ENCODE peak calls at places on chromosomes 6 and 20, in nine cellular contexts. H is iPS DF 6.9, T is caudate nucleus, F is SJSA1, C is neural progenitor cell, J is PC-3, W is left lung, K is GM23338, R is stomach. I is an unnamed sample.

GRCh38 chr6:37122861-37123260 is 47.1 kb upstream of the PIM1 start:
- DNase-seq in H (no peak), T (no peak), F (no peak), C (no peak), J (no peak), W (no peak), K (no peak), R (no peak), I (no peak)

GRCh38 chr20:60037120-60037499 is 78.9 kb downstream of the CDH26 start:
- DNase-seq in H (no peak), T (no peak), F (peak), C (no peak), J (peak), W (no peak), K (peak), R (no peak), I (no peak)

GRCh38 chr20:63054695-63055240 is 48.0 kb upstream of the BHLHE23 start:
- DNase-seq in H (no peak), T (no peak), F (peak), C (no peak), J (no peak), W (peak), K (no peak), R (no peak), I (no peak)

GRCh38 chr6:2900221-2900807 is 2.8 kb downstream of the SERPINB9 start:
- DNase-seq in H (no peak), T (no peak), F (no peak), C (no peak), J (no peak), W (no peak), K (no peak), R (no peak), I (no peak)

GRCh38 chr6:136582702-136583471 is 32.7 kb upstream of the MAP7 start:
- DNase-seq in H (no peak), T (no peak), F (no peak), C (no peak), J (peak), W (no peak), K (peak), R (no peak), I (no peak)

GRCh38 chr6:133553652-133554051 is 312.5 kb downstream of the EYA4 start:
- DNase-seq in H (no peak), T (no peak), F (no peak), C (peak), J (peak), W (no peak), K (peak), R (peak), I (no peak)

GRCh38 chr6:106858653-106859092 is 115.9 kb downstream of the CD24 start:
- DNase-seq in H (no peak), T (no peak), F (peak), C (no peak), J (peak), W (no peak), K (no peak), R (no peak), I (peak)

GRCh38 chr6:33018904-33019303 is 9.5 kb upstream of the HLA-DOA start:
- DNase-seq in H (no peak), T (no peak), F (no peak), C (no peak), J (no peak), W (no peak), K (peak), R (peak), I (no peak)

GRCh38 chr6:33682341-33682740 is 29.2 kb downstream of the UQCC2 start:
- DNase-seq in H (no peak), T (no peak), F (no peak), C (no peak), J (no peak), W (peak), K (no peak), R (no peak), I (no peak)

GRCh38 chr6:154572592-154572991 is 62.1 kb upstream of the CNKSR3 start:
- DNase-seq in H (no peak), T (no peak), F (no peak), C (no peak), J (no peak), W (no peak), K (no peak), R (no peak), I (no peak)

GRCh38 chr6:117143647-117144046 is 121.7 kb upstream of the VGLL2 start:
- DNase-seq in H (no peak), T (no peak), F (no peak), C (no peak), J (no peak), W (no peak), K (no peak), R (no peak), I (no peak)

GRCh38 chr6:53544050-53544499 is 826 bp downstream of the GCLC start:
- DNase-seq in H (no peak), T (no peak), F (no peak), C (no peak), J (peak), W (no peak), K (peak), R (no peak), I (no peak)

GRCh38 chr6:27279513-27280063 is 32.1 kb downstream of the PRSS16 start:
- DNase-seq in H (no peak), T (no peak), F (no peak), C (peak), J (no peak), W (no peak), K (peak), R (no peak), I (no peak)

GRCh38 chr6:36441307-36441894 is 1.3 kb downstream of the PXT1 start:
- DNase-seq in H (peak), T (peak), F (peak), C (peak), J (peak), W (peak), K (peak), R (peak), I (peak)

GRCh38 chr6:17473554-17473953 is 80.2 kb downstream of the CAP2 start:
- DNase-seq in H (no peak), T (no peak), F (no peak), C (no peak), J (no peak), W (no peak), K (no peak), R (no peak), I (no peak)

GRCh38 chr6:38209291-38209865 is 389.9 kb downstream of the ZFAND3 start:
- DNase-seq in H (no peak), T (no peak), F (no peak), C (no peak), J (no peak), W (no peak), K (no peak), R (no peak), I (no peak)

GRCh38 chr6:139230421-139230840 is 61.4 kb downstream of the TXLNB start:
- DNase-seq in H (no peak), T (no peak), F (no peak), C (peak), J (peak), W (no peak), K (peak), R (no peak), I (peak)

GRCh38 chr6:70547313-70547712 is 19.4 kb upstream of the SDHAF4 start:
- DNase-seq in H (no peak), T (no peak), F (no peak), C (peak), J (peak), W (no peak), K (peak), R (no peak), I (no peak)

DNA sequence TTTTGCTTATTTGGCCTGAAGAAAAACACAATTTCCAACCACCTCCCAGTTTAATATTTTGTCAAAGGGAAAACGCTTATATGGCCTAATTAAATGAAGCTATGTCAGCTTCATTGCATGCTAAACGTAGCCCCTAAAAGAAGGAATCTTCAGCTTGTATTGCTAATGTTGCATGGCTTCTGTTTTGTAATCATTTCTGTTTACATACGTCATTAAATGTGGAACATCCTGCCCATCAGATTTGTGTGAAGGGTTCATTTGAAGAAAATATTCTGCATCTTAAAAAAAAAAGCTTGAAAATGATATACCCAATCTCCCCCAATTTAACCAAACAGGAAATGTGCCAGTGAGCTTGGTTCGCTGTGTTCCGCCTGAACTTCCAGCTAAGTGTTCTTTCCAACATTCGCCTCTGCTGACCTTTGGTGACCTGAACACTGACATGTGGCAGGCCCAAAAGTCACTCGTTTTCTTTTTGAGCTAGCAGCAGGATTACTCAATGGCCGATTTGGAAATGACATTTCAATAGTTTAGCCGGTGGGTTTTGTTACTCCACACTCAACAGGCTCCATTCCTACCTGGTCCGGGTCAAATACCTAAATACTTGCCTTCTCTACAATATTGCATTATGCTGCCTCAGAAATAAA is 12.7 kb upstream of the SIRT5 start:
- DNase-seq in H (no peak), T (no peak), F (no peak), C (no peak), J (no peak), W (no peak), K (no peak), R (no peak), I (no peak)
- H3K27ac ChIP-seq in H (no peak), T (no peak), F (no peak), C (no peak), J (no peak), W (peak), K (no peak), R (no peak), I (no peak)

GRCh38 chr6:26233608-26234420 is 131.2 kb upstream of the BTN3A2 start:
- DNase-seq in H (no peak), T (no peak), F (peak), C (peak), J (peak), W (peak), K (peak), R (peak), I (no peak)
- H3K27ac ChIP-seq in H (peak), T (no peak), F (peak), C (peak), J (peak), W (peak), K (peak), R (peak), I (peak)

DNA sequence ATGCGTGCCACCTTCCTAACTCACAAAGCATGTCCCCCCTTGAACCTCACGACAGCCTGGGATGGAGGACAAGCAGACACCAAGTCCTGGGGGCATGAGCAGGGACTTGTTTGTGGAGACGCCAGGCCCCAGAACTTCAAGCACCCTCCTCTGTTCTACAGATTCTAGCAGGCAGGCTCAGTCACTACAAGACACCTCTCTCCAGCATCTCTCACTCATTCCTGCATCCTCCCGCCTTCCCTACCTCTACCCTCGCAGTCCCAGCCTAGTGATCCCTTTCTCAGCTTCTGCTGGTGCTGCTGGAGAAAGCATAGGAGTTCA is 3.7 kb downstream of the LRP11 start:
- DNase-seq in H (no peak), T (no peak), F (no peak), C (no peak), J (no peak), W (no peak), K (no peak), R (no peak), I (no peak)
- H3K27ac ChIP-seq in H (no peak), T (no peak), F (peak), C (no peak), J (no peak), W (no peak), K (no peak), R (no peak), I (no peak)

DNA sequence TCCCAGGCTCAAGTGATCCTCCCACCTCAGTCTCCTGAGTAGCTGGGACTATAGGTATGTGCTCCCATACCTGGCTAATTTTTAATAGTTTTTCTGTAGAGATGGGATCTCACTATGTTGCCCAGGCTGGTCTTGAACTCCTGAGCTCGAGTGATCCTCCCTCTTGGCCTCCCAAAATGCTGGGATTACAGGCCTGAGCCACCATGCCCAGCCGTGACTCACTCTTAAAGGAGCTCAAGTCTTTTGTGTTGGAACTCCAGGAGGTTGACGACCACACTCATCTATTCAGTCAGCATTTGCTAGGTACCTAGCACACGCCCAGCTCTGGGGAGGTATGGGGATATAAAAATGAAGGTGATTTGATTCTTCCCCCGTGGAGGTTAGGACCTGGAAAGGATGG is 62.8 kb downstream of the UTRN start:
- DNase-seq in H (no peak), T (no peak), F (no peak), C (no peak), J (no peak), W (no peak), K (peak), R (no peak), I (no peak)
- H3K27ac ChIP-seq in H (no peak), T (no peak), F (no peak), C (no peak), J (no peak), W (peak), K (no peak), R (no peak), I (peak)

GRCh38 chr6:167760979-167761793 is 65.5 kb upstream of the AFDN start:
- DNase-seq in H (no peak), T (no peak), F (no peak), C (no peak), J (no peak), W (no peak), K (no peak), R (peak), I (no peak)

GRCh38 chr6:167764215-167764614 is 62.5 kb upstream of the AFDN start:
- DNase-seq in H (no peak), T (no peak), F (peak), C (no peak), J (no peak), W (no peak), K (no peak), R (no peak), I (no peak)

GRCh38 chr6:167763056-167763944 is 63.4 kb upstream of the AFDN start:
- DNase-seq in H (no peak), T (no peak), F (no peak), C (no peak), J (no peak), W (no peak), K (no peak), R (no peak), I (no peak)

GRCh38 chr6:167761794-167762258 is 64.9 kb upstream of the AFDN start:
- DNase-seq in H (no peak), T (no peak), F (no peak), C (no peak), J (no peak), W (no peak), K (no peak), R (no peak), I (no peak)

GRCh38 chr6:167762259-167762962 is 64.3 kb upstream of the AFDN start:
- DNase-seq in H (no peak), T (no peak), F (no peak), C (no peak), J (peak), W (no peak), K (no peak), R (no peak), I (no peak)
- H3K27ac ChIP-seq in H (no peak), T (peak), F (no peak), C (no peak), J (no peak), W (no peak), K (no peak), R (no peak), I (no peak)

DNA sequence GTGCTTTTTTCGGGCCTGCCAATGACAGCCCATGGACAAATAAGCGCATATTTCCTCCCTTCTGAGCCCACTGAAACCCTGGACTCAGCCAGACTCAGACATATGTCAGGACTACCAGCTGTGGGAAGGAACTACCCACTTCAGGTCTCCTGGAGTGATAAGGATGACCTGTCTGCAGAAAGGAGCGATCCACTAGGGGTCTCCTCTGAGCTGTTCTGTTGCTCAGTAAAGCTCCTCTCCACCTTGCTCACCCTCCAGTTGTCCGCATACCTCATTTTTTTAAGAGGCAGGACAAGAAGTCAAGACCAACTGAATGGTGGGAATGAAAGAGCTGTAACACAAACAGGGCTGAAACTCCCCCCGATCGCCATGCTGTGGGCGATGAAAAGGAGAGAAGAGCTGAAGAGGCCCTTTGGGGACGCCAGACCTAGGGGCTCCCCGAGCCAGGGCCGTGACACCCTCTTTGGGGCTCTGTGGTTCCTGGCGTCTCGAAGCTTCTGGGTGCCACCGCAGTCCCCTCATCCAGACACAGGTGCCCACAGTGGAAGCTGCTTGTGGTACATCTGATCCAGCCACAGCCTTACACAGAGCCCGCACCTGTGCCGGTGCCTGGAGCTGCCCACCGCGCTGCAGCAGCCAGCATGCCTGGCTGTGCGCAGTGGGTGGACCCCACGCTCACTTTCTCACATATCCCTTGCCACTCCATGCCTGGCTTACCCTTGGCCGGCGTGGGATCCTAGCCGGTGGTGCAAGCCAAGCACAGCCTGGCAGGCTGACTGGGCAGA is 68.8 kb downstream of the EYS start:
- DNase-seq in H (peak), T (no peak), F (no peak), C (peak), J (peak), W (peak), K (peak), R (no peak), I (no peak)
- H3K27ac ChIP-seq in H (no peak), T (no peak), F (no peak), C (no peak), J (no peak), W (no peak), K (no peak), R (no peak), I (no peak)

DNA sequence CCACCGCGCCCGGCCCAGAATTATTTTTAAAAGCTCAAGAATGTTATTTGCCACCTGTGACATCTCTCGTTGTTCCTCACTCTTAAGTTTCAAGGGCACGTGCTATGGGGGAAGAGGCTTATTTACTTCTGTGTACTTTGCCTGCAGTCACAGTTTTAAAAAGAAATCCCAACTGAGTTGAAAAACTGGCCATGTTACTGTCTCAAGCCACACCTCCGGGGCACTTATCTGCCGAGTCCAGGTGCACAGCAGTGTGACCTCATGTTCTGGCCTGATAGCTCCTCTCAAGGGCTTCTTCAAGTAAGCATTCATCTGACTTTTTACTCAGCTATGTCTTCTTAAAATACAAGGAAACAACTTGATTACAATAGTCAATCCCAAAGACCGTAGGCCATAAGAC is 34.5 kb downstream of the SHLD1 start:
- DNase-seq in H (no peak), T (no peak), F (no peak), C (no peak), J (peak), W (no peak), K (no peak), R (no peak), I (peak)
- H3K27ac ChIP-seq in H (no peak), T (no peak), F (no peak), C (no peak), J (peak), W (peak), K (no peak), R (no peak), I (peak)

DNA sequence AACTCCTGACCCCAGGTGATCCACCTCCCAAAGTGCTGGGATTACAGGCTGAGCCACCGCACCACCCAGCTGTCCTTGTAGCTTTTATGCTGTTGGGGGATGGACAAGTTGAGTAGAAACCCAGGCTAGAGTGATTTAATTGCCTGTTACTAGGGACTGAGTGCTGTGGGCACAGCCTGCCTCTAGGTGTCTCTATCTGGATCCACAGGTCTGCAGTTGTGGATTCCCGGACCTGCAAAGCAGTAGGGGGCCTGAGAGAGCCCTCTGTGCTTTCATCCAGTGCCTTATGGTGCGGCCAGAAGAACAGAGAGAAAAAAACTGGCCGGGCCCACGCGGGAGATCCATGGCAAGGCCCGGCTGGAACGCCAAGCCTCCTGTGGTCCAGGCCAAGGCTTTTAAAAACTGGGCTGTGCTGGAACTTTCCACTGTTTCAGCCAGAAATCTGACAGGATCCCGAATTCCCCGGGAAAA is 5.1 kb downstream of the SIRPA start:
- DNase-seq in H (peak), T (no peak), F (peak), C (peak), J (peak), W (no peak), K (peak), R (peak), I (no peak)
- H3K27ac ChIP-seq in H (no peak), T (peak), F (no peak), C (no peak), J (no peak), W (peak), K (no peak), R (peak), I (no peak)

GRCh38 chr20:2523919-2524434 is 12.4 kb upstream of the TMC2 start:
- DNase-seq in H (no peak), T (no peak), F (no peak), C (no peak), J (no peak), W (no peak), K (no peak), R (no peak), I (no peak)
- H3K27ac ChIP-seq in H (no peak), T (no peak), F (no peak), C (no peak), J (no peak), W (peak), K (no peak), R (peak), I (no peak)

I was measured in epithelial cell of prostate.